ENCODE peak calls at places on chromosome 1, in seven cellular contexts. Q is PC-3; V is pancreas; X is omental fat pad; T is CD4-positive, alpha-beta T cell; R is PC-9; H is adrenal gland. A is an unnamed sample.

GRCh38 chr1:112325504-112325903 is 70.5 kb upstream of the CTTNBP2NL start:
- DNase-seq in Q (no peak), V (no peak), X (no peak), T (no peak), R (no peak), H (no peak), A (no peak)

GRCh38 chr1:100387644-100388350 is 35.5 kb downstream of the CDC14A start:
- DNase-seq in Q (no peak), V (no peak), X (no peak), T (no peak), R (no peak), H (no peak), A (no peak)

GRCh38 chr1:6465461-6466005 is 440 bp downstream of the TNFRSF25 start:
- DNase-seq in Q (no peak), V (no peak), X (no peak), T (peak; percentile 50), R (no peak), H (no peak), A (no peak)

GRCh38 chr1:30599721-30600120 is 123.7 kb downstream of the MATN1 start:
- DNase-seq in Q (no peak), V (no peak), X (no peak), T (no peak), R (no peak), H (no peak), A (no peak)

GRCh38 chr1:55313903-55314302 is 98.7 kb upstream of the USP24 start:
- DNase-seq in Q (no peak), V (no peak), X (no peak), T (no peak), R (no peak), H (no peak), A (no peak)

GRCh38 chr1:236035681-236036101 is 29.2 kb downstream of the NID1 start:
- DNase-seq in Q (no peak), V (no peak), X (no peak), T (no peak), R (no peak), H (no peak), A (no peak)

GRCh38 chr1:4022715-4023114 is 122.6 kb upstream of the C1orf174 start:
- DNase-seq in Q (no peak), V (no peak), X (no peak), T (no peak), R (no peak), H (no peak), A (no peak)

GRCh38 chr1:110138956-110139355 is 11.3 kb upstream of the SLC6A17 start:
- DNase-seq in Q (no peak), V (no peak), X (no peak), T (no peak), R (no peak), H (no peak), A (no peak)

GRCh38 chr1:103986792-103987191 is 237.1 kb downstream of the AMY1C start:
- DNase-seq in Q (no peak), V (no peak), X (no peak), T (no peak), R (no peak), H (no peak), A (no peak)

GRCh38 chr1:183932412-183932811 is 105.1 kb downstream of the COLGALT2 start:
- DNase-seq in Q (no peak), V (peak; percentile 15), X (peak; percentile 51), T (no peak), R (no peak), H (peak; percentile 87), A (no peak)

GRCh38 chr1:208231929-208232360 is 12.2 kb downstream of the PLXNA2 start:
- DNase-seq in Q (peak; percentile 86), V (peak; percentile 42), X (no peak), T (no peak), R (peak; percentile 88), H (no peak), A (no peak)

GRCh38 chr1:23615852-23616251 is 56.6 kb upstream of the ID3 start:
- DNase-seq in Q (no peak), V (no peak), X (no peak), T (no peak), R (no peak), H (no peak), A (no peak)

GRCh38 chr1:23615423-23615822 is 56.1 kb upstream of the ID3 start:
- DNase-seq in Q (no peak), V (no peak), X (no peak), T (no peak), R (no peak), H (no peak), A (no peak)

GRCh38 chr1:23614128-23614660 is 54.9 kb upstream of the ID3 start:
- DNase-seq in Q (no peak), V (no peak), X (no peak), T (no peak), R (no peak), H (no peak), A (no peak)

GRCh38 chr1:23611601-23612327 is 52.5 kb upstream of the ID3 start:
- DNase-seq in Q (no peak), V (no peak), X (no peak), T (peak; percentile 40), R (peak; percentile 47), H (no peak), A (no peak)

DNA sequence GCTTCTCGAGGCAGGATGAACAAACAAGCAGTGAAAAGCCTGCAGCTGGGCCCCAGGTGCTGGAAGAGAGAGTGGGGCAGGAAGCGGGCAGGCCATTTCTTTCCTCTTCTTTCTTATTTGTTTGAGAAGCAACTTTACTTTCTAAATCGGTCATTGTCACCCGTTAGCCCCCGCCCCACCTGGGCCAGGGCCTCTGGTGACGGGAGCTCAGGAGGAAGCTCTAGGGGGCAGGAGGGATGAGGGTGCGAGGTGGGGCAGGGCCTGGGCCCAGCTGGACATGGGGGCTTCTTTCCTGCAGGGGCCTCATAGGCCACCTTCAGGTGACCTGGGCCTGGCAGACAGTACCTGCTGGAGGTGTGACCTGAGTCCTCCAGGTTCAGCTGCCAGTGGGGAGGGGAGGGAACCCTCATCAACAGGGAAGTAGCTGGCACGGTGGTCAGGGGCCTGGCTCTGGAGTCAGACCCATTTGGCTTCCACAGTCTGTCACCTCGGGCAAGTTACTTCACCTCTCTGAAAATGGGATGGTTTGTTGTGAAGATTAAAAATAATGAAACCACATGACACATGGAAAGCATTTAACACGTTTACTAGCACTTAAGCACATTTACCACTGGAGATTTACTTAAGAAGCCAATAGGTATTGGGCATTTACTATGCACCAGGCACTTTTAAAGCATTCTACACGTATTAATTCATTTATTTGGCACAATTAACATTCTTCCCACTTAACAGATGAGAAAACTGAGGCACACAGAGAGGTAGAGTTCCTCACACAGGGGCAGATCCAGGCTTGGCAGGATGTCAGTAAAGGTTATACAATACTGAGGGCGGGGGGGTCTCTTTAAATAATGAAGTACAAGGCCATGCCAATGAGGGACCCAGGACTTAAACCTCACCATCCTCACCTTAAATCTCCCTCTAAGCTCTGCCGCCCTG is 54.2 kb upstream of the ID3 start:
- DNase-seq in Q (no peak), V (no peak), X (no peak), T (peak; percentile 62), R (no peak), H (no peak), A (no peak)
- TF ChIP-seq CTCF in Q (no peak), V (no peak), X (no peak), T (no peak), R (no peak), H (no peak), A (no peak)

DNA sequence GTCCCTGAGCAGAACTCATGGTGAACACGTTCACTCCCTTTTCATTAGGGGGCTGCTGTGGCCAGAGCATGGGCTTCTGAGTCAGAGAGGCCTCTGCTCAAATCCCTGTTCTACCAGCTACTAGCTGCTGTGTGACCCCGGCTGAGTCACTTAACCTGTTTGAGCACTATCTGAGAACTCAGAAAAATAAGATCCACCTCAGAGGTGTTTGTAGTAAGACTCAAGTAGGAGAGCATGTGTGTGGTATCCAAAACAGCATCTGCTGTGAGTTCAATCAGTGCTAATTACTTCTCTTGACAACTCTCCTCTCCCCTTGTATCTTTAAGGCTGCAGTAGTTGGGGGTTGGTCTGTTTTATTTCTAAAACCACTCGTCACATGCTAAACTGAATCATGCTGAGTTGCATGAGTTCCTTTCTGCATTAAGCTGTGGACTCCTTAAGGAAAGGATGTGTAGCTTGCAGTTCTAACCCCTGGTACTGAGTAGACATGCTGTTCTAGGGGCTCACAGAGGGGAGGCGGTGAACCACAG is 39.7 kb upstream of the JUN start:
- DNase-seq in Q (peak; percentile 89), V (no peak), X (no peak), T (no peak), R (peak; percentile 94), H (no peak), A (no peak)
- TF ChIP-seq CTCF in Q (no peak), V (no peak), X (no peak), T (no peak), R (no peak), H (no peak), A (no peak)

GRCh38 chr1:223553957-223554356 is 111.5 kb downstream of the CAPN8 start:
- DNase-seq in Q (no peak), V (no peak), X (no peak), T (no peak), R (no peak), H (no peak), A (no peak)

GRCh38 chr1:223557125-223557465 is 108.4 kb downstream of the CAPN8 start:
- DNase-seq in Q (no peak), V (no peak), X (no peak), T (no peak), R (no peak), H (no peak), A (no peak)

GRCh38 chr1:223551610-223552009 is 113.9 kb downstream of the CAPN8 start:
- DNase-seq in Q (no peak), V (no peak), X (no peak), T (no peak), R (no peak), H (no peak), A (no peak)

GRCh38 chr1:223558512-223558911 is 107.0 kb downstream of the CAPN8 start:
- DNase-seq in Q (no peak), V (no peak), X (no peak), T (no peak), R (no peak), H (no peak), A (no peak)

GRCh38 chr1:223556414-223557124 is 108.9 kb downstream of the CAPN8 start:
- DNase-seq in Q (peak; percentile 90), V (peak; percentile 80), X (no peak), T (no peak), R (peak; percentile 57), H (peak; percentile 52), A (no peak)
- TF ChIP-seq CTCF in Q (peak; percentile 98), V (peak; percentile 20), X (no peak), T (no peak), R (peak; percentile 92), H (peak; percentile 60), A (peak; percentile 25)

GRCh38 chr1:25612421-25612820 is 4.2 kb upstream of the MAN1C1 start:
- DNase-seq in Q (no peak), V (no peak), X (no peak), T (no peak), R (no peak), H (no peak), A (no peak)

GRCh38 chr1:25611843-25612242 is 4.7 kb upstream of the MAN1C1 start:
- DNase-seq in Q (no peak), V (no peak), X (no peak), T (no peak), R (no peak), H (no peak), A (no peak)

GRCh38 chr1:25609921-25610320 is 6.7 kb upstream of the MAN1C1 start:
- DNase-seq in Q (no peak), V (no peak), X (no peak), T (no peak), R (no peak), H (no peak), A (no peak)

GRCh38 chr1:25613091-25613490 is 3.5 kb upstream of the MAN1C1 start:
- DNase-seq in Q (no peak), V (no peak), X (no peak), T (no peak), R (no peak), H (no peak), A (no peak)

GRCh38 chr1:25610822-25611630 is 5.6 kb upstream of the MAN1C1 start:
- DNase-seq in Q (peak; percentile 41), V (no peak), X (no peak), T (peak; percentile 19), R (no peak), H (no peak), A (no peak)
- TF ChIP-seq CTCF in Q (peak; percentile 59), V (no peak), X (no peak), T (peak; percentile 52), R (peak; percentile 30), H (peak; percentile 35), A (no peak)